ENCODE peak calls at places on chromosomes 1 and 21, in seven cellular contexts. One of them, this sample, is unnamed.

GRCh38 chr1:21873174-21873573 is 61.1 kb downstream of the LDLRAD2 start:
- DNase-seq in lower lobe of right lung: no peak
- DNase-seq in uterus: no peak
- DNase-seq in CD8-positive, alpha-beta T cell: no peak
- DNase-seq in sigmoid colon: no peak
- DNase-seq in kidney: no peak
- DNase-seq in neuronal stem cell: peak; percentile 12
- DNase-seq in this sample: no peak

GRCh38 chr1:228146761-228147693 is 2.7 kb upstream of the GJC2 start:
- DNase-seq in sigmoid colon: no peak
- DNase-seq in uterus: no peak
- DNase-seq in kidney: peak; percentile 71
- DNase-seq in CD8-positive, alpha-beta T cell: no peak
- DNase-seq in lower lobe of right lung: no peak
- DNase-seq in neuronal stem cell: no peak
- DNase-seq in this sample: no peak

GRCh38 chr1:151803164-151803563 is 2.1 kb downstream of the LINGO4 start:
- DNase-seq in uterus: no peak
- DNase-seq in neuronal stem cell: no peak
- DNase-seq in CD8-positive, alpha-beta T cell: no peak
- DNase-seq in lower lobe of right lung: no peak
- DNase-seq in kidney: no peak
- DNase-seq in sigmoid colon: peak; percentile 25
- DNase-seq in this sample: no peak

GRCh38 chr1:201748331-201748730 is 80.6 kb upstream of the IPO9 start:
- DNase-seq in sigmoid colon: no peak
- DNase-seq in CD8-positive, alpha-beta T cell: no peak
- DNase-seq in uterus: no peak
- DNase-seq in lower lobe of right lung: no peak
- DNase-seq in neuronal stem cell: no peak
- DNase-seq in kidney: no peak
- DNase-seq in this sample: no peak

GRCh38 chr21:29334717-29335428 is 36.2 kb downstream of the BACH1 start:
- DNase-seq in sigmoid colon: no peak
- DNase-seq in neuronal stem cell: no peak
- DNase-seq in lower lobe of right lung: no peak
- DNase-seq in CD8-positive, alpha-beta T cell: no peak
- DNase-seq in kidney: no peak
- DNase-seq in uterus: no peak
- DNase-seq in this sample: no peak

GRCh38 chr1:94020764-94021579 is 100.0 kb downstream of the ABCA4 start:
- DNase-seq in lower lobe of right lung: no peak
- DNase-seq in kidney: no peak
- DNase-seq in sigmoid colon: no peak
- DNase-seq in CD8-positive, alpha-beta T cell: no peak
- DNase-seq in uterus: no peak
- DNase-seq in neuronal stem cell: no peak
- DNase-seq in this sample: no peak

GRCh38 chr1:162284206-162284955 is 92.3 kb downstream of the SPATA46 start:
- DNase-seq in neuronal stem cell: no peak
- DNase-seq in CD8-positive, alpha-beta T cell: no peak
- DNase-seq in lower lobe of right lung: no peak
- DNase-seq in uterus: no peak
- DNase-seq in kidney: no peak
- DNase-seq in sigmoid colon: no peak
- DNase-seq in this sample: no peak

GRCh38 chr1:17658837-17659236 is 96.3 kb upstream of the ACTL8 start:
- DNase-seq in kidney: no peak
- DNase-seq in CD8-positive, alpha-beta T cell: no peak
- DNase-seq in lower lobe of right lung: peak; percentile 66
- DNase-seq in neuronal stem cell: no peak
- DNase-seq in sigmoid colon: no peak
- DNase-seq in uterus: no peak
- DNase-seq in this sample: no peak

GRCh38 chr21:15160136-15160535 is 95.3 kb upstream of the NRIP1 start:
- DNase-seq in uterus: no peak
- DNase-seq in lower lobe of right lung: no peak
- DNase-seq in sigmoid colon: no peak
- DNase-seq in neuronal stem cell: no peak
- DNase-seq in kidney: no peak
- DNase-seq in CD8-positive, alpha-beta T cell: no peak
- DNase-seq in this sample: no peak

GRCh38 chr1:116115476-116115875 is 4.3 kb downstream of the MAB21L3 start:
- DNase-seq in CD8-positive, alpha-beta T cell: no peak
- DNase-seq in sigmoid colon: no peak
- DNase-seq in uterus: no peak
- DNase-seq in kidney: no peak
- DNase-seq in neuronal stem cell: no peak
- DNase-seq in lower lobe of right lung: no peak
- DNase-seq in this sample: no peak

GRCh38 chr1:47997289-47998200 is at the start of gene TRABD2B:
- DNase-seq in CD8-positive, alpha-beta T cell: peak; percentile 53
- DNase-seq in neuronal stem cell: peak; percentile 87
- DNase-seq in lower lobe of right lung: peak; percentile 80
- DNase-seq in sigmoid colon: peak; percentile 87
- DNase-seq in kidney: peak; percentile 93
- DNase-seq in uterus: peak; percentile 81
- DNase-seq in this sample: no peak

GRCh38 chr1:119009300-119009660 is 21.1 kb upstream of the TBX15 start:
- DNase-seq in sigmoid colon: no peak
- DNase-seq in kidney: no peak
- DNase-seq in uterus: no peak
- DNase-seq in neuronal stem cell: no peak
- DNase-seq in lower lobe of right lung: no peak
- DNase-seq in CD8-positive, alpha-beta T cell: no peak
- DNase-seq in this sample: no peak

GRCh38 chr21:28663111-28663693 is 329.5 kb downstream of the LTN1 start:
- DNase-seq in neuronal stem cell: no peak
- DNase-seq in CD8-positive, alpha-beta T cell: no peak
- DNase-seq in lower lobe of right lung: no peak
- DNase-seq in sigmoid colon: no peak
- DNase-seq in uterus: no peak
- DNase-seq in kidney: no peak
- DNase-seq in this sample: no peak

GRCh38 chr1:149986486-149987296 is 23.8 kb downstream of the OTUD7B start:
- DNase-seq in uterus: no peak
- DNase-seq in neuronal stem cell: no peak
- DNase-seq in sigmoid colon: no peak
- DNase-seq in lower lobe of right lung: no peak
- DNase-seq in CD8-positive, alpha-beta T cell: no peak
- DNase-seq in kidney: no peak
- DNase-seq in this sample: no peak

GRCh38 chr21:38352536-38353219 is 95.9 kb downstream of the KCNJ15 start:
- DNase-seq in lower lobe of right lung: peak; percentile 61
- DNase-seq in CD8-positive, alpha-beta T cell: no peak
- DNase-seq in neuronal stem cell: peak; percentile 48
- DNase-seq in uterus: no peak
- DNase-seq in sigmoid colon: no peak
- DNase-seq in kidney: no peak
- DNase-seq in this sample: no peak

GRCh38 chr21:25670726-25671125 is 31.7 kb downstream of the JAM2 start:
- DNase-seq in CD8-positive, alpha-beta T cell: no peak
- DNase-seq in lower lobe of right lung: no peak
- DNase-seq in uterus: no peak
- DNase-seq in neuronal stem cell: no peak
- DNase-seq in sigmoid colon: no peak
- DNase-seq in kidney: no peak
- DNase-seq in this sample: no peak

GRCh38 chr1:77438239-77438913 is 156.6 kb downstream of the AK5 start:
- DNase-seq in sigmoid colon: no peak
- DNase-seq in CD8-positive, alpha-beta T cell: no peak
- DNase-seq in lower lobe of right lung: no peak
- DNase-seq in kidney: no peak
- DNase-seq in uterus: no peak
- DNase-seq in neuronal stem cell: no peak
- DNase-seq in this sample: no peak

GRCh38 chr1:117644696-117645311 is 39.0 kb downstream of the TENT5C start:
- DNase-seq in kidney: no peak
- DNase-seq in lower lobe of right lung: no peak
- DNase-seq in sigmoid colon: no peak
- DNase-seq in CD8-positive, alpha-beta T cell: no peak
- DNase-seq in uterus: no peak
- DNase-seq in neuronal stem cell: no peak
- DNase-seq in this sample: no peak

GRCh38 chr1:4160181-4160580 is 260.1 kb upstream of the C1orf174 start:
- DNase-seq in neuronal stem cell: no peak
- DNase-seq in uterus: no peak
- DNase-seq in lower lobe of right lung: no peak
- DNase-seq in kidney: no peak
- DNase-seq in sigmoid colon: no peak
- DNase-seq in CD8-positive, alpha-beta T cell: no peak
- DNase-seq in this sample: no peak

DNA sequence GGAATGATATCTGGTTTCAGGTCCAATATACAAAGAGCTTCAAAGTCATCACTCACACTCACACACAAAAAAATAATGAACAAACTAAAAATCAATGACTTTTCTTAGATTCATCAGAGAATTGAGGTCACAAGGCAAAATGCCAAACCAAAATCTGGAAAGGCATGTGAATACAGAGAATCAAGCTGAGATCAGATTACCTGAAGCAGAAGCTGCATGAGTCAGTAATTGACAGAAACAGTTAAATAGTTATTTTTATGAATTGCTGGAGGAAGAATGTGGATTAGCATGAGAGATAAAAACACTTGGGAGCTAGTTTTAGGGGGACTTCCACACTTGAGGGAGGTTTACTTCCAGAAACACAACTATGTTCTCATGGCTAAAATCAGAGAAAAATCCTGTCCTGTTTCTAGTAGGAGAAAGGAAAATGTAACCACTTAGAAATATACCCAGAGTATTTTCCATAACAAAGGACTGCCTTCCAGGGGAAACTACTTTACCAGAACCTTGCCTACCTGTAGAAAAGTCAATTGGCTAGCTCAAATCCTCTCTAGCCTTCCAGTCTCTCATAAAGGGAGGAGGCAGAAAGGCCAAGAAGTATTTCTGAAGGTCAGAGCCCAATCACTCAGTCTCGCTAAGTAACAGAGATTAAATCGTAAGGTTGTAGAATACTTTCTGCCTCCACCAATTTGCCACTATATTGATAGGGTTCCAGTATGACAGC is 536.5 kb upstream of the NR5A2 start:
- DNase-seq in kidney: no peak
- DNase-seq in neuronal stem cell: no peak
- DNase-seq in lower lobe of right lung: no peak
- DNase-seq in sigmoid colon: no peak
- DNase-seq in uterus: no peak
- DNase-seq in CD8-positive, alpha-beta T cell: no peak
- DNase-seq in this sample: no peak
- H3K4me3 ChIP-seq in kidney: no peak overlapping the region
- H3K4me3 ChIP-seq in neuronal stem cell: no peak overlapping the region
- H3K4me3 ChIP-seq in lower lobe of right lung: no peak overlapping the region
- H3K4me3 ChIP-seq in sigmoid colon: no peak overlapping the region
- H3K4me3 ChIP-seq in uterus: no peak overlapping the region
- H3K4me3 ChIP-seq in CD8-positive, alpha-beta T cell: no peak overlapping the region
- H3K4me3 ChIP-seq in this sample: no peak overlapping the region

GRCh38 chr1:2304282-2304681 is 76.2 kb downstream of the SKI start:
- DNase-seq in uterus: no peak
- DNase-seq in lower lobe of right lung: no peak
- DNase-seq in CD8-positive, alpha-beta T cell: no peak
- DNase-seq in kidney: no peak
- DNase-seq in sigmoid colon: no peak
- DNase-seq in neuronal stem cell: no peak
- DNase-seq in this sample: no peak

GRCh38 chr1:2302292-2302925 is 74.3 kb downstream of the SKI start:
- DNase-seq in uterus: no peak
- DNase-seq in kidney: no peak
- DNase-seq in lower lobe of right lung: no peak
- DNase-seq in neuronal stem cell: no peak
- DNase-seq in CD8-positive, alpha-beta T cell: no peak
- DNase-seq in sigmoid colon: no peak
- DNase-seq in this sample: no peak

GRCh38 chr1:2301607-2302291 is 73.6 kb downstream of the SKI start:
- DNase-seq in sigmoid colon: no peak
- DNase-seq in kidney: no peak
- DNase-seq in uterus: no peak
- DNase-seq in lower lobe of right lung: no peak
- DNase-seq in neuronal stem cell: no peak
- DNase-seq in CD8-positive, alpha-beta T cell: no peak
- DNase-seq in this sample: no peak

GRCh38 chr1:2303781-2304180 is 75.7 kb downstream of the SKI start:
- DNase-seq in CD8-positive, alpha-beta T cell: no peak
- DNase-seq in neuronal stem cell: no peak
- DNase-seq in sigmoid colon: no peak
- DNase-seq in kidney: no peak
- DNase-seq in uterus: no peak
- DNase-seq in lower lobe of right lung: no peak
- DNase-seq in this sample: no peak

DNA sequence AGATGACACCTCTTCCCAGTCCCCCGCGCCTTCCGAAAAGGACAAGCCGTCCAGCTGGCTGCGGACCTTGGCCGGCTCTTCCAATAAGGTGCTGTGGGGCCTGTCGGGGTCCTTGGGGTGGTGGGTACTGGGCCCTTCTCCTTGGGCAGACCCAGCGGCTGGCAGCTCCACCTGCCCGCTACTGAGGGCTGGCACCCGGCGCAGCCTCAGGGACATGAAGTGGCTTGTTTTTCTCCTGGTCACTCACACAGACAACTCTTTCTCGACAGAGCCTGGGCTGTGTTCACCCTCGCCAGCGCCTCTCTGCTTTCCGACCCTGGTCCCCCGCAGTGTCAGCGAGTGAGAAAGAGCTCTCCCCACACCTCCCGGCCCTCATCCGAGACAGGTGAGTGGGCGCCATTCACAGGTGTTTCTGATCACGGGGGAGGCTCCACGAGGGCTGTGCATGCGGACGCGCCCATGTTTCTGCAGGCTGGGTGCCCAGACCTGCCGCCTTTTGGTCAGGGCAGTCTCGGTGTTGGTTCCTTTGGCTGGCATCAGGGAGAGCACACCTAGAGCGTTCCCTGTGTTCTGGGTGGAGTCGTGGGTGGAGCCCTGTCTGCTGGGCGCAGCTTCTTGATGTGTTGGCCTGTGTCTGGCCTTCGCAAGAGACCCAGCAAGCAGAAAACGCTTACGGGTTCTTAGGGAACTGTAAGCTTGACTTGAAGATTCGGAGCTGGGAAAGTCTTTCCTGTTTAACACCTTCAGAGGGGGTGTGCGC is 75.1 kb downstream of the SKI start:
- DNase-seq in CD8-positive, alpha-beta T cell: no peak
- DNase-seq in neuronal stem cell: no peak
- DNase-seq in sigmoid colon: no peak
- DNase-seq in lower lobe of right lung: no peak
- DNase-seq in uterus: no peak
- DNase-seq in kidney: no peak
- DNase-seq in this sample: no peak
- H3K27ac ChIP-seq in CD8-positive, alpha-beta T cell: no peak overlapping the region
- H3K27ac ChIP-seq in neuronal stem cell: no peak overlapping the region
- H3K27ac ChIP-seq in sigmoid colon: no peak overlapping the region
- H3K27ac ChIP-seq in lower lobe of right lung: peak overlapping the region; percentile 93
- H3K27ac ChIP-seq in uterus: no peak overlapping the region
- H3K27ac ChIP-seq in kidney: no peak overlapping the region
- H3K27ac ChIP-seq in this sample: no peak overlapping the region

GRCh38 chr1:204545881-204546280 is 29.7 kb downstream of the MDM4 start:
- DNase-seq in sigmoid colon: no peak
- DNase-seq in CD8-positive, alpha-beta T cell: no peak
- DNase-seq in kidney: no peak
- DNase-seq in neuronal stem cell: no peak
- DNase-seq in uterus: no peak
- DNase-seq in lower lobe of right lung: no peak
- DNase-seq in this sample: no peak
- H3K36me3 ChIP-seq in sigmoid colon: peaks cover 27% of the 10 kb centered on the region
- H3K36me3 ChIP-seq in CD8-positive, alpha-beta T cell: peaks cover 70% of the 10 kb centered on the region
- H3K36me3 ChIP-seq in kidney: peaks cover 52% of the 10 kb centered on the region
- H3K36me3 ChIP-seq in neuronal stem cell: peaks cover 100% of the 10 kb centered on the region
- H3K36me3 ChIP-seq in uterus: no peaks in the 10 kb centered on the region
- H3K36me3 ChIP-seq in lower lobe of right lung: peaks cover 100% of the 10 kb centered on the region
- H3K36me3 ChIP-seq in this sample: peaks cover 99% of the 10 kb centered on the region

GRCh38 chr1:91502882-91503184 is 2.2 kb downstream of the CDC7 start:
- DNase-seq in kidney: no peak
- DNase-seq in lower lobe of right lung: no peak
- DNase-seq in uterus: no peak
- DNase-seq in neuronal stem cell: no peak
- DNase-seq in sigmoid colon: no peak
- DNase-seq in CD8-positive, alpha-beta T cell: no peak
- DNase-seq in this sample: no peak
- H3K4me3 ChIP-seq in kidney: no peak overlapping the region
- H3K4me3 ChIP-seq in lower lobe of right lung: no peak overlapping the region
- H3K4me3 ChIP-seq in uterus: no peak overlapping the region
- H3K4me3 ChIP-seq in neuronal stem cell: no peak overlapping the region
- H3K4me3 ChIP-seq in sigmoid colon: no peak overlapping the region
- H3K4me3 ChIP-seq in CD8-positive, alpha-beta T cell: no peak overlapping the region
- H3K4me3 ChIP-seq in this sample: no peak overlapping the region

This sample was measured in RWPE2.